ENCODE peak calls at places on chromosomes 13 and 19, in four cellular contexts. L is cardiac muscle cell, K is psoas muscle, X is adrenal gland. A is an unnamed sample.
A peak's percentile ranks its signal among the peaks of the same experiment; 100 is the strongest.

GRCh38 chr19:55353803-55354697 is 469 bp downstream of the COX6B2 start:
- DNase-seq in X (no peak), K (no peak), L (peak; percentile 71), A (no peak)

GRCh38 chr13:25286308-25286968 is 850 bp downstream of the MTMR6 start:
- DNase-seq in K (no peak), X (peak; percentile 53), L (peak; percentile 37), A (peak; percentile 35)

GRCh38 chr13:79384022-79384610 is 21.9 kb downstream of the RBM26 start:
- DNase-seq in L (no peak), K (no peak), X (no peak), A (no peak)

GRCh38 chr19:28444371-28444770 is 768.6 kb downstream of the UQCRFS1 start:
- DNase-seq in L (no peak), X (no peak), K (no peak), A (no peak)

GRCh38 chr13:38686635-38687245 is at the start of gene FREM2:
- DNase-seq in X (no peak), K (peak; percentile 66), L (peak; percentile 96), A (no peak)

GRCh38 chr19:15154002-15154612 is 46.7 kb downstream of the NOTCH3 start:
- DNase-seq in L (peak; percentile 40), X (no peak), K (no peak), A (no peak)

GRCh38 chr13:79723462-79724116 is 242.6 kb downstream of the NDFIP2 start:
- DNase-seq in X (no peak), K (no peak), L (peak; percentile 13), A (peak; percentile 12)

GRCh38 chr13:109154146-109154545 is 524.7 kb downstream of the MYO16 start:
- DNase-seq in L (no peak), K (no peak), X (peak; percentile 71), A (no peak)

GRCh38 chr13:73835138-73835721 is 299.0 kb downstream of the KLF12 start:
- DNase-seq in L (peak; percentile 63), X (no peak), K (no peak), A (no peak)

GRCh38 chr13:84127597-84128128 is 245.4 kb upstream of the SLITRK1 start:
- DNase-seq in L (no peak), K (no peak), X (no peak), A (no peak)

GRCh38 chr13:43244482-43244881 is 221.1 kb downstream of the DNAJC15 start:
- DNase-seq in K (no peak), L (no peak), X (no peak), A (no peak)

GRCh38 chr13:69951412-69951811 is 156.2 kb upstream of the ATXN8OS start:
- DNase-seq in K (no peak), X (no peak), L (no peak), A (no peak)

GRCh38 chr19:28705008-28705407 is 507.9 kb downstream of the UQCRFS1 start:
- DNase-seq in X (no peak), L (peak; percentile 26), K (no peak), A (no peak)

GRCh38 chr13:91406619-91407018 is 8.2 kb downstream of the GPC5 start:
- DNase-seq in X (no peak), K (no peak), L (no peak), A (no peak)

GRCh38 chr13:98022210-98022609 is 68.7 kb downstream of the IPO5 start:
- DNase-seq in L (no peak), K (no peak), X (peak; percentile 74), A (peak; percentile 35)

GRCh38 chr13:49258097-49258796 is 10.5 kb downstream of the CDADC1 start:
- DNase-seq in L (no peak), X (no peak), K (no peak), A (no peak)

GRCh38 chr19:2376784-2377519 is 16.9 kb downstream of the TMPRSS9 start:
- DNase-seq in L (no peak), X (no peak), K (no peak), A (no peak)

GRCh38 chr13:30832845-30833332 is 73.2 kb upstream of the MEDAG start:
- DNase-seq in L (peak; percentile 75), K (peak; percentile 64), X (peak; percentile 71), A (peak; percentile 21)

GRCh38 chr19:40567750-40568494 is 8.8 kb upstream of the SHKBP1 start:
- DNase-seq in L (no peak), K (no peak), X (no peak), A (no peak)

GRCh38 chr13:87671031-87671823 is at the start of gene SLITRK5:
- DNase-seq in K (peak; percentile 77), L (peak; percentile 83), X (peak; percentile 51), A (peak; percentile 29)

GRCh38 chr19:40139533-40140287 is 49.0 kb upstream of the ZNF780A start:
- DNase-seq in X (peak; percentile 25), L (peak; percentile 51), K (no peak), A (no peak)

GRCh38 chr13:30685320-30685859 is 50.0 kb upstream of the ALOX5AP start:
- DNase-seq in K (no peak), X (no peak), L (no peak), A (no peak)

GRCh38 chr19:49879243-49879960 is 1.9 kb downstream of the TBC1D17 start:
- DNase-seq in X (peak; percentile 40), L (no peak), K (peak; percentile 54), A (no peak)

GRCh38 chr19:45613926-45614725 is 12.1 kb upstream of the GPR4 start:
- DNase-seq in L (no peak), K (no peak), X (peak; percentile 58), A (no peak)

GRCh38 chr13:46119883-46120614 is 15.2 kb upstream of the CPB2 start:
- DNase-seq in L (no peak), K (no peak), X (peak; percentile 19), A (peak; percentile 28)

GRCh38 chr13:42883771-42884170 is 102.4 kb downstream of the FAM216B start:
- DNase-seq in K (peak; percentile 60), L (peak; percentile 49), X (peak; percentile 61), A (no peak)

GRCh38 chr19:8458380-8458779 is 13.6 kb downstream of the HNRNPM start:
- DNase-seq in K (no peak), L (no peak), X (no peak), A (no peak)

GRCh38 chr19:45526143-45526542 is 18.9 kb downstream of the VASP start:
- DNase-seq in K (peak; percentile 88), X (peak; percentile 88), L (peak; percentile 86), A (peak; percentile 76)

GRCh38 chr13:48038763-48039162 is 1.2 kb downstream of the NUDT15 start:
- DNase-seq in L (no peak), X (no peak), K (no peak), A (no peak)

GRCh38 chr13:52846567-52847321 is 1.7 kb downstream of the PCDH8 start:
- DNase-seq in K (peak; percentile 78), L (peak; percentile 90), X (peak; percentile 35), A (peak; percentile 42)

GRCh38 chr13:43116242-43116641 is 92.9 kb downstream of the DNAJC15 start:
- DNase-seq in L (no peak), K (no peak), X (no peak), A (no peak)

GRCh38 chr13:99505814-99506269 is 4.6 kb downstream of the TM9SF2 start:
- DNase-seq in X (no peak), L (no peak), K (no peak), A (no peak)

GRCh38 chr13:33262069-33262487 is 23.5 kb downstream of the STARD13 start:
- DNase-seq in K (no peak), X (peak; percentile 43), L (no peak), A (no peak)

GRCh38 chr19:14147797-14148605 is 11.6 kb upstream of the ASF1B start:
- DNase-seq in L (peak; percentile 78), K (peak; percentile 84), X (peak; percentile 64), A (peak; percentile 84)

GRCh38 chr19:7488736-7489353 is at the start of gene PEX11G:
- DNase-seq in K (peak; percentile 95), L (peak; percentile 93), X (peak; percentile 89), A (peak; percentile 93)

GRCh38 chr13:102620512-102620911 is 23.7 kb downstream of the TPP2 start:
- DNase-seq in K (no peak), X (no peak), L (no peak), A (no peak)

GRCh38 chr19:23071087-23071511 is 45.7 kb upstream of the ZNF730 start:
- DNase-seq in K (no peak), X (no peak), L (no peak), A (peak; percentile 54)

GRCh38 chr13:46569471-46569870 is 16.5 kb downstream of the LRCH1 start:
- DNase-seq in L (no peak), X (no peak), K (no peak), A (no peak)

GRCh38 chr19:38596057-38596981 is 21.4 kb downstream of the MAP4K1 start:
- DNase-seq in K (peak; percentile 90), L (peak; percentile 90), X (peak; percentile 42), A (no peak)

GRCh38 chr13:31946091-31946770 is 85.3 kb upstream of the FRY start:
- DNase-seq in K (no peak), X (no peak), L (no peak), A (no peak)
- H3K27ac ChIP-seq in K (peak overlapping the region; percentile 54), X (no peak overlapping the region), L (no peak overlapping the region), A (peak overlapping the region; percentile 28)

GRCh38 chr19:483332-484072 is 12.8 kb upstream of the MADCAM1 start:
- DNase-seq in L (no peak), K (peak; percentile 46), X (no peak), A (no peak)

GRCh38 chr19:478236-478888 is 17.5 kb upstream of the SHC2 start:
- DNase-seq in K (peak; percentile 42), L (no peak), X (no peak), A (no peak)

GRCh38 chr19:484494-484893 is 11.8 kb upstream of the MADCAM1 start:
- DNase-seq in X (no peak), L (no peak), K (peak; percentile 48), A (no peak)

GRCh38 chr19:482186-483041 is 13.9 kb upstream of the MADCAM1 start:
- DNase-seq in K (peak; percentile 28), L (peak; percentile 47), X (peak; percentile 59), A (no peak)

GRCh38 chr19:480016-480855 is 16.1 kb upstream of the MADCAM1 start:
- DNase-seq in L (peak; percentile 84), X (peak; percentile 84), K (peak; percentile 89), A (peak; percentile 87)
- H3K27ac ChIP-seq in L (no peak overlapping the region), X (peak overlapping the region; percentile 52), K (no peak overlapping the region), A (peak overlapping the region; percentile 25)

DNA sequence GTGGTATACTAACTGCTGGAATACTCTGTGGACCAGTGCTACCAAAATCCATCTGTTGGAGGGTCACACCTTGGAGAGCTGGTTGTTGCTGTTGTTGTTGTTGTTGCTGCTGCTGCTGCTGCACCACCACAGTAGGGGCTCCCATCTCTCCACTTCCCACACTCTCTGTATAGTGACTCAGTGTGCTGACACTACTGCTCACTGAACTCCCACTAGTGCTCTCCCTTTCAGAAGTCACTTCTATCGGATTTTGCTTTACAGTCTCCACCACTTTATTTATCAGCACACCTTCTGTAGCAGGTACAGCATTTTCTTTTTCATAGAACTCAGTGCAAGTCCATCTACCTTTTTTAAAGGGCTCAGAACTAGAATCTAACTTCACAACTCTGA is 1.7 kb downstream of the TSC22D1 start:
- DNase-seq in L (no peak), X (no peak), K (no peak), A (no peak)
- H3K27ac ChIP-seq in L (no peak overlapping the region), X (no peak overlapping the region), K (peak overlapping the region; percentile 94), A (no peak overlapping the region)

DNA sequence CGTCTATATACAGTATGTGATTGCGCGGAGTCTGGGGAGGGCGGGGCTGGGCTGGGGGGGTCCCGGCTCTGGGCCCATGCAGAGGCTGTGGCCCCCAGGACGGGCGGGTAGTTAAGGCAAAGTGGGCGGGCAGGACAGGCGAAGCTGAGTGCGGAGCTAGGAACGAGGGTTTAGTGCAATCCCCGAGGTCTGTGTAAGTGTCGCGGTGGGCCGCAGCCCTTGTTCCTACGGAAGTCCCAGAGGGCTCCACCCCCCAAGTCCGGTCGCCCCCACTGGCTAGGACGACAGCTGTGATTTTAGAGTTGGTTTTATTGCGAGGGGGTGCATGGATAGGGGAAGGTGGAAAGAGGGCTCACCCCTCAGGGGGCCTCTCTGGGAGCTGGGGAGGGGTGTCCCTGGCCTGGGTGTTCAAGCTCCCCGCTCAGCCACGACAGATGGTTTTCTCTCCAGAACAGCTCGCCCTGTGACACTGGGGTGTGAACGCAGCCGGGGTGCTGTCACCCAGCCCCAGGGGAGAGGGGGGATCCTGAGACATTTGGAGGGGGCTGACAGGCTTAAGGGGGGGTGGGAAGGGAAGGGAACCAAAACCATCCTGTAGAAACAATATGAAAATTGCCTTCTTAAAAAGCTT is 21.7 kb downstream of the ZBTB7A start:
- DNase-seq in K (no peak), L (no peak), X (no peak), A (no peak)
- H3K27ac ChIP-seq in K (no peak overlapping the region), L (no peak overlapping the region), X (no peak overlapping the region), A (no peak overlapping the region)

A was measured in heart left ventricle.